ENCODE peak calls at places on chromosome 11, in four cellular contexts. K is effector memory CD8-positive, alpha-beta T cell; N is WTC11; Z is naive thymus-derived CD4-positive, alpha-beta T cell. G is an unnamed sample.

GRCh38 chr11:97990162-97990920 is 1030.4 kb upstream of the CNTN5 start:
- DNase-seq in K (no peak), N (no peak), Z (no peak), G (no peak)

GRCh38 chr11:36389811-36390210 is 93.7 kb downstream of the PRR5L start:
- DNase-seq in K (no peak), N (no peak), Z (no peak), G (no peak)

GRCh38 chr11:116581349-116581748 is 191.4 kb downstream of the BUD13 start:
- DNase-seq in K (no peak), N (no peak), Z (no peak), G (no peak)

GRCh38 chr11:69187540-69188065 is 31.9 kb downstream of the SMIM38 start:
- DNase-seq in K (no peak), N (no peak), Z (no peak), G (no peak)

GRCh38 chr11:14907411-14908213 is 15.6 kb upstream of the CYP2R1 start:
- DNase-seq in K (peak), N (peak), Z (peak), G (peak)

GRCh38 chr11:84247931-84248330 is 961.8 kb upstream of the CCDC90B start:
- DNase-seq in K (no peak), N (no peak), Z (no peak), G (no peak)

GRCh38 chr11:116776522-116776984 is 3.8 kb upstream of the BUD13 start:
- DNase-seq in K (no peak), N (no peak), Z (no peak), G (no peak)

GRCh38 chr11:24748261-24748660 is 251.4 kb downstream of the LUZP2 start:
- DNase-seq in K (no peak), N (no peak), Z (no peak), G (no peak)

G was measured in naive B cell.